ENCODE peak calls at places on chromosomes 5 and 9, in five cellular contexts. X is neural progenitor cell, G is tibial nerve, D is stomach, H is AG04450. N is an unnamed sample.

GRCh38 chr9:134285215-134285845 is 40.9 kb upstream of the RXRA start:
- DNase-seq in X (no peak), D (no peak), H (no peak), G (no peak), N (no peak)

GRCh38 chr9:28648723-28649122 is 1075.4 kb upstream of the C9orf72 start:
- DNase-seq in H (no peak), X (peak; percentile 62), D (no peak), G (no peak), N (no peak)

GRCh38 chr5:73328665-73329064 is 119.9 kb downstream of the FOXD1 start:
- DNase-seq in D (no peak), H (no peak), X (no peak), G (no peak), N (no peak)

GRCh38 chr9:130548103-130548502 is 31.3 kb upstream of the FUBP3 start:
- DNase-seq in G (no peak), X (no peak), H (no peak), D (no peak), N (no peak)

GRCh38 chr5:112974901-112975300 is 1.7 kb upstream of the DCP2 start:
- DNase-seq in G (no peak), X (no peak), H (no peak), D (no peak), N (no peak)

GRCh38 chr5:150112211-150113046 is 26.1 kb upstream of the CSF1R start:
- DNase-seq in G (peak; percentile 33), D (peak; percentile 24), H (peak; percentile 32), X (peak; percentile 73), N (peak; percentile 98)

GRCh38 chr5:175444060-175444904 is at the start of gene DRD1:
- DNase-seq in G (no peak), X (peak; percentile 85), H (no peak), D (peak; percentile 57), N (peak; percentile 96)

GRCh38 chr5:181246276-181247050 is 2.8 kb upstream of the RACK1 start:
- DNase-seq in G (peak; percentile 82), D (peak; percentile 91), H (peak; percentile 54), X (peak; percentile 84), N (peak; percentile 96)

GRCh38 chr5:172164773-172165212 is 23.2 kb downstream of the STK10 start:
- DNase-seq in X (no peak), H (no peak), D (no peak), G (no peak), N (peak; percentile 82)

GRCh38 chr5:130964238-130965192 is 200.5 kb downstream of the HINT1 start:
- DNase-seq in H (no peak), G (no peak), D (no peak), X (no peak), N (no peak)

GRCh38 chr9:85212209-85212608 is 529.5 kb downstream of the AGTPBP1 start:
- DNase-seq in X (no peak), H (no peak), G (no peak), D (no peak), N (peak; percentile 22)

GRCh38 chr5:173201636-173202265 is 33.3 kb downstream of the NKX2-5 start:
- DNase-seq in X (no peak), D (no peak), H (peak; percentile 16), G (no peak), N (peak; percentile 95)

GRCh38 chr9:36218011-36218410 is 27.3 kb downstream of the CLTA start:
- DNase-seq in H (no peak), X (no peak), G (no peak), D (no peak), N (no peak)

GRCh38 chr9:89060790-89061189 is 69.5 kb downstream of the S1PR3 start:
- DNase-seq in D (no peak), X (no peak), G (no peak), H (no peak), N (no peak)

GRCh38 chr5:138035605-138036537 is 3.0 kb upstream of the FAM13B start:
- DNase-seq in X (peak; percentile 94), D (peak; percentile 52), G (peak; percentile 47), H (peak; percentile 68), N (peak; percentile 86)

GRCh38 chr9:120910643-120911042 is 16.0 kb downstream of the TRAF1 start:
- DNase-seq in X (no peak), G (no peak), D (no peak), H (no peak), N (no peak)

GRCh38 chr5:151406322-151406947 is 41.0 kb upstream of the SLC36A1 start:
- DNase-seq in H (no peak), D (no peak), X (peak; percentile 49), G (no peak), N (peak; percentile 58)

DNA sequence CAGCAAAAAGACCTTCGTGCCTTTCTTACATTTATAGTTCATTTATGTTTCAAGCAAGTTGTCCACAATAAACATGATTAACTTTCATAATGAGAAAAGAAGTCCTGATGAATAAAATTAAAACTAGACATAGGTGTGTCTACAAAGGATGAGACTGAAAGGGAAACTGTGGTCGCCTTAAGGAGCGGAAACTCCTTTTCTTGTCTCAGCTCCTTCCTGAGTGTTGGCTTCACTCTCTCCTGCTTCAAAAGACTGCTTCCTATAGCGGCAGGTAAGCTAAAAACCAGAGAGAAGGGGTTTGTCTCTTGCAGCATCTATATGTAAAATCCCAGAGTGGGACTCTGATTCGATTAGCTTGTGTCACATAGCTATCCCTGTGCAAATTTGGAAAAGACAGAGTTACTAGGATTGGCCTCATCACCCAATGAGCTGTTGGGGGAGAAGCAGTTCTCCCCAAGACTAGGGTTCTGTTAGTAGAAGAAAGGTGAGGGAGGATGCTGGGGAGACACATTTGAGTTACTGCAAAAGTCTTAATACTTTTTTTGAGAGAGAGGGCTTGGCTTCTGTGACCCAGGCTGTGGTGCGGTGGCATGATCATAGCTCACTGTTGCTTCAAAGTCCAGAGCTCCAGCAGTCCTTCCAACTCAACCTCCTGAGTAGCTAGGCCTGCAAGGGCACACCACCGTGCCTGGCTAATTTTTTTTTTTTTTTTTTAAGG is 16.8 kb upstream of the CTSL start:
- DNase-seq in H (no peak), X (no peak), G (no peak), D (no peak), N (no peak)
- H3K4me3 ChIP-seq in H (no peak overlapping the region), X (no peak overlapping the region), G (no peak overlapping the region), D (no peak overlapping the region), N (no peak overlapping the region)

GRCh38 chr5:88886252-88886651 is 3.3 kb upstream of the MEF2C start:
- DNase-seq in D (no peak), H (no peak), G (no peak), X (no peak), N (no peak)
- H3K27me3 ChIP-seq in D (peaks cover 30% of the 10 kb centered on the region), H (no peaks in the 10 kb centered on the region), G (no peaks in the 10 kb centered on the region), X (peaks cover 97% of the 10 kb centered on the region), N (no peaks in the 10 kb centered on the region)

DNA sequence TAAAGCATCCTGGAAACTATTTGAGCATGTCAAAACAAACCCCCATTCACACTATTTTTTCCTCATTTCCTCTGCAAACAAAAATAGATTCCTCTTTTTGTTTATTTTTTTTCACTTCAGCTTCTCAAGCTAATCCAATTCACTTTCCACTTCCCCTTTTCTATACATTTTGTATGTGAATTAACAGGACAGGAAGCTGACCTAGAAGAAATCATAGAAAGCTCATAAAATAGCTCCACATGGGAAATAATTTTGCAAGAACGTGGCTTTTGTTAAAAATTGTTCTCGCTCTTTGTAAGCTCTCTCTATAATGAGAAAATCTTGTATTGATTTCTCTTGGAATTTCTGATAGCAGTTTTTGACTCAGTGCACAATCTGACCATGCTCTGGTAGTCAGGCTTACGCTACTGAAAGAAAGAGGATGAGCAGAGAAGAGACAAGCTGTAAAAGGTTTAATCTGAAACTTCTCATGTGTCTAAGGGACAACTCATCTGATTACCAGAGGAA is 215.8 kb downstream of the ADAMTS12 start:
- DNase-seq in H (no peak), X (no peak), G (no peak), D (no peak), N (no peak)
- H3K4me3 ChIP-seq in H (no peak overlapping the region), X (no peak overlapping the region), G (no peak overlapping the region), D (no peak overlapping the region), N (no peak overlapping the region)

DNA sequence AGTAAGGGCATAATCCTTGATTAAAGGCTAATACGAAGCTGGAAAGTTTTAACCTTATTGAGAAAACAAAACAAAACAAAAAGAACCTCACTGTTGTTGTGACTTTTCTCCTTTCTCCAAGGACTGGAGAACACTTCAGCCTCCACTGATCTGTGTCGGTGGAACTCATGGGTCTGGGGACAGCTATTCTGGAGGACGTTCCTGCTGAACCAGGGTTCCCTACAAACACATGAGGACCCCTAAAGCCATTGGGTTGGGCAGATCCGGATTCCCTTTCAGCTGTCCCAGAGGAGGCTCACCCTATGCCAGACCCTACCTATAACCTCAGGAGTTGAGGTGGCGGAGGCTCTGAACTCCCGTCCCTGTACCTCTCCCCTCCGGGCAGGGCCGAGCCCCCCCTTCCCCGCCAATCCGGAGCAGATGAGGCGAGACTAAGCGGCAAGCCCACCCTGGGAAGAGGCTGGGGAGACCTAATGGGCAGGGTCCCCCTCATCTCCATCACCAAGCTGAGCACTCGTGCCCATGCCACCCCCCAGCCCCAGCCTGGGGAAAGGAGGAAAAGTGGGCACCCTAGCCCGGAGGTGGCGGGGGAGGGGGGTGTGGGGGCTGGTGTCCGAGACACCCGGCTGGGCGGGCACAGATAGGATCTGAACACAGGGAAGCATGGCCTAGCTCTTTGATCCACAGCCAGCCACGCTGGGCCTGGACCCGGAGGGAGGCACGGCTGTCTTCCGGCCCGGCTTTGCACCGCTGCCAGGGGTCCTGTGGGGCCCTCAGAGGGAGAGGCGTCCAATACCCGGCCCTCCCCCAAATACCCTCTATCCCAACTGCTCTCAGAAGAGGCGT is 1.5 kb upstream of the TCF7 start:
- DNase-seq in H (no peak), G (no peak), D (no peak), X (no peak), N (peak; percentile 75)
- H3K27me3 ChIP-seq in H (peaks cover 6% of the 10 kb centered on the region), G (peaks cover 5% of the 10 kb centered on the region), D (peaks cover 48% of the 10 kb centered on the region), X (peaks cover 61% of the 10 kb centered on the region), N (no peaks in the 10 kb centered on the region)

GRCh38 chr5:89901983-89902382 is 507.6 kb downstream of the CETN3 start:
- DNase-seq in G (no peak), H (no peak), D (no peak), X (no peak), N (no peak)
- H3K4me3 ChIP-seq in G (no peak overlapping the region), H (no peak overlapping the region), D (no peak overlapping the region), X (no peak overlapping the region), N (no peak overlapping the region)

GRCh38 chr9:132236662-132237311 is 74.9 kb downstream of the NTNG2 start:
- DNase-seq in G (no peak), X (no peak), D (no peak), H (no peak), N (peak; percentile 54)

GRCh38 chr9:132234501-132235045 is 72.7 kb downstream of the NTNG2 start:
- DNase-seq in G (no peak), D (no peak), X (peak; percentile 61), H (no peak), N (peak; percentile 80)

GRCh38 chr9:132233138-132233537 is 71.3 kb downstream of the NTNG2 start:
- DNase-seq in X (no peak), H (no peak), D (no peak), G (no peak), N (peak; percentile 67)

GRCh38 chr9:132235894-132236661 is 74.2 kb downstream of the NTNG2 start:
- DNase-seq in D (peak; percentile 87), X (peak; percentile 90), G (peak; percentile 76), H (peak; percentile 30), N (peak; percentile 98)

GRCh38 chr9:132235125-132235524 is 73.3 kb downstream of the NTNG2 start:
- DNase-seq in G (no peak), X (no peak), H (no peak), D (no peak), N (peak; percentile 51)
- H3K27me3 ChIP-seq in G (peaks cover 30% of the 10 kb centered on the region), X (peaks cover 24% of the 10 kb centered on the region), H (peaks cover 64% of the 10 kb centered on the region), D (peaks cover 52% of the 10 kb centered on the region), N (peaks cover 43% of the 10 kb centered on the region)

DNA sequence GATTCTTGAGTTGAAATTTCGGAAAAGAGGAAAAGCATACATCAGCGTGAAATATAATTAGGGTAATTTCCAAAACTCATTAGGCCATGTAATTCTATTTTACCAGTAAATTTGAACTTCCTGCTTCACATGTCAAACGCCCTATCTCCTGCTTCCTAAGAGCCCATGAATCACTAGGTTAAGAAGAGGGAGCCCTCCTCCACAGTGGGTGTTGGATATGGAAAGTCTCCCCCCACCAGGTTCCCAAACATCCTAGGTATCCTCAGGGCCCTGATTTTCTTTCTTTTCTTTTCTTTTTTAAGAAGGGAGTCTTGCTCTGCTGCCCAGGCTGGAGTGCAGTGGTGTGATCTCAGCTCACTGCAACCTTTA is 115.1 kb downstream of the SUSD1 start:
- DNase-seq in H (no peak), X (no peak), G (no peak), D (no peak), N (no peak)
- H3K4me3 ChIP-seq in H (no peak overlapping the region), X (no peak overlapping the region), G (no peak overlapping the region), D (no peak overlapping the region), N (no peak overlapping the region)